ENCODE peak calls at places on chromosomes 4 and X, in nine cellular contexts. C is tibial nerve, U is cardiac muscle cell, L is hepatocyte, E is PC-3, Q is Peyer's patch, F is iPS DF 6.9, R is left ventricle myocardium inferior, B is A549. M is an unnamed sample.

GRCh38 chrX:40097492-40098263 is at the start of gene BCOR:
- DNase-seq in C (peak; percentile 46), U (peak; percentile 72), L (peak; percentile 89), E (peak; percentile 62), Q (peak; percentile 67), F (no peak), R (peak; percentile 73), B (peak; percentile 34), M (peak; percentile 72)

GRCh38 chrX:22365460-22365859 is 92.7 kb downstream of the CBLL2 start:
- DNase-seq in C (no peak), U (peak; percentile 15), L (no peak), E (peak; percentile 98), Q (no peak), F (no peak), R (no peak), B (no peak), M (no peak)

GRCh38 chrX:21698274-21698673 is 40.1 kb upstream of the KLHL34 start:
- DNase-seq in C (no peak), U (no peak), L (no peak), E (no peak), Q (no peak), F (no peak), R (no peak), B (no peak), M (no peak)

GRCh38 chrX:72498782-72499181 is 73.9 kb downstream of the HDAC8 start:
- DNase-seq in C (no peak), U (peak; percentile 3), L (no peak), E (no peak), Q (no peak), F (no peak), R (no peak), B (no peak), M (no peak)

GRCh38 chr4:145107126-145107525 is 9.0 kb downstream of the ABCE1 start:
- DNase-seq in C (no peak), U (no peak), L (no peak), E (no peak), Q (no peak), F (no peak), R (no peak), B (no peak), M (no peak)

GRCh38 chr4:139913398-139913990 is 240.5 kb downstream of the MAML3 start:
- DNase-seq in C (no peak), U (peak; percentile 73), L (no peak), E (no peak), Q (no peak), F (no peak), R (no peak), B (no peak), M (no peak)

GRCh38 chrX:71815121-71815905 is 52.2 kb downstream of the CXorf49B start:
- DNase-seq in C (no peak), U (no peak), L (no peak), E (no peak), Q (no peak), F (no peak), R (no peak), B (no peak), M (no peak)

GRCh38 chr4:3689006-3689405 is 77.2 kb upstream of the ADRA2C start:
- DNase-seq in C (no peak), U (no peak), L (no peak), E (no peak), Q (no peak), F (no peak), R (no peak), B (no peak), M (no peak)

GRCh38 chrX:122475306-122475705 is 708.8 kb upstream of the GRIA3 start:
- DNase-seq in C (no peak), U (no peak), L (no peak), E (peak; percentile 32), Q (no peak), F (no peak), R (no peak), B (no peak), M (no peak)

GRCh38 chr4:181488926-181489325 is 754.3 kb upstream of the TENM3 start:
- DNase-seq in C (no peak), U (no peak), L (no peak), E (no peak), Q (no peak), F (no peak), R (no peak), B (no peak), M (no peak)

GRCh38 chr4:1202526-1203378 is 30.4 kb upstream of the SPON2 start:
- DNase-seq in C (no peak), U (no peak), L (peak; percentile 3), E (no peak), Q (peak; percentile 14), F (no peak), R (no peak), B (no peak), M (no peak)

GRCh38 chr4:179634862-179635261 is 2192.6 kb upstream of the AGA start:
- DNase-seq in C (no peak), U (no peak), L (no peak), E (no peak), Q (no peak), F (no peak), R (no peak), B (no peak), M (no peak)

GRCh38 chrX:1903380-1903935 is 288.6 kb downstream of the ASMT start:
- DNase-seq in C (no peak), U (no peak), L (peak; percentile 58), E (peak; percentile 95), Q (no peak), F (no peak), R (no peak), B (peak; percentile 76), M (no peak)

GRCh38 chrX:97310373-97310772 is 426.7 kb downstream of the RPA4 start:
- DNase-seq in C (no peak), U (peak; percentile 27), L (no peak), E (peak; percentile 70), Q (no peak), F (peak; percentile 33), R (no peak), B (no peak), M (no peak)
- H3K27ac ChIP-seq in C (no peak overlapping the region), U (peak overlapping the region; percentile 83), L (no peak overlapping the region), E (no peak overlapping the region), Q (no peak overlapping the region), F (no peak overlapping the region), R (no peak overlapping the region), B (no peak overlapping the region), M (no peak overlapping the region)

GRCh38 chrX:81121513-81122363 is 80.0 kb downstream of the HMGN5 start:
- DNase-seq in C (peak; percentile 84), U (peak; percentile 95), L (peak; percentile 90), E (peak; percentile 94), Q (peak; percentile 80), F (peak; percentile 55), R (peak; percentile 89), B (peak; percentile 71), M (peak; percentile 93)

GRCh38 chrX:81120270-81120935 is 81.3 kb downstream of the HMGN5 start:
- DNase-seq in C (no peak), U (no peak), L (no peak), E (no peak), Q (peak; percentile 21), F (no peak), R (no peak), B (no peak), M (no peak)

GRCh38 chrX:81120936-81121351 is 80.8 kb downstream of the HMGN5 start:
- DNase-seq in C (peak; percentile 19), U (peak; percentile 58), L (peak; percentile 69), E (peak; percentile 62), Q (peak; percentile 32), F (no peak), R (peak; percentile 16), B (peak; percentile 13), M (peak; percentile 22)
- H3K27ac ChIP-seq in C (peak overlapping the region; percentile 74), U (peak overlapping the region; percentile 61), L (peak overlapping the region; percentile 62), E (no peak overlapping the region), Q (no peak overlapping the region), F (no peak overlapping the region), R (peak overlapping the region; percentile 65), B (no peak overlapping the region), M (peak overlapping the region; percentile 76)

GRCh38 chrX:16662402-16662801 is 12.4 kb downstream of the S100G start:
- DNase-seq in C (no peak), U (no peak), L (no peak), E (peak; percentile 44), Q (no peak), F (no peak), R (no peak), B (no peak), M (no peak)

GRCh38 chrX:16665089-16665488 is 15.1 kb downstream of the S100G start:
- DNase-seq in C (no peak), U (peak; percentile 53), L (no peak), E (no peak), Q (no peak), F (no peak), R (no peak), B (no peak), M (no peak)

GRCh38 chrX:16664059-16664458 is 14.1 kb downstream of the S100G start:
- DNase-seq in C (no peak), U (no peak), L (no peak), E (peak; percentile 60), Q (no peak), F (no peak), R (no peak), B (no peak), M (no peak)

GRCh38 chrX:16664626-16665025 is 14.7 kb downstream of the S100G start:
- DNase-seq in C (no peak), U (no peak), L (no peak), E (peak; percentile 33), Q (no peak), F (no peak), R (no peak), B (no peak), M (no peak)

DNA sequence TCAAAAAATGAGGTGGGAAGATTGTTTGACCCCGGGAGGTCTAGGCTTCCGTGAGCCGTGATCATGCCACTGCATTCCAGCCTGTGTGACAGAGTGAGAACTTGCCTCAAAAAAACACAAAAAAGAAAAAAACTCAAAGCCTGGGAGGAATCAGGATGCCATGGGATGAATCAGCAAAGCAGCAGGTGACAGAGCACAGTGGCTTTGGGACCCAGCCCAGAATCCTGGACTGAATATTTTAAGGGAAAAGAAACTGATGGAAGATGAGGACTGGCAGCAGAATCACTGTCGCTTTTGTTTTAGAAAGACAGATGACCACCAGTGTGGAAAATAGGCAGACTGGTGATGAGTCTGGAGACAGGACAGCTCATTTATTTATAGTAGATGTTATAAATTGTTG is 16.6 kb downstream of the S100G start:
- DNase-seq in C (no peak), U (no peak), L (no peak), E (peak; percentile 42), Q (no peak), F (no peak), R (no peak), B (no peak), M (no peak)
- H3K27ac ChIP-seq in C (no peak overlapping the region), U (no peak overlapping the region), L (no peak overlapping the region), E (peak overlapping the region; percentile 57), Q (no peak overlapping the region), F (no peak overlapping the region), R (no peak overlapping the region), B (no peak overlapping the region), M (no peak overlapping the region)

GRCh38 chr4:94676910-94677309 is 80.8 kb upstream of the BMPR1B start:
- DNase-seq in C (no peak), U (peak; percentile 29), L (peak; percentile 10), E (no peak), Q (no peak), F (no peak), R (no peak), B (no peak), M (no peak)

GRCh38 chr4:94686086-94686485 is 71.7 kb upstream of the BMPR1B start:
- DNase-seq in C (no peak), U (no peak), L (no peak), E (no peak), Q (no peak), F (no peak), R (no peak), B (no peak), M (no peak)

GRCh38 chr4:94678896-94679295 is 78.9 kb upstream of the BMPR1B start:
- DNase-seq in C (no peak), U (no peak), L (no peak), E (peak; percentile 46), Q (no peak), F (no peak), R (no peak), B (no peak), M (no peak)

GRCh38 chr4:94680131-94680862 is 77.5 kb upstream of the BMPR1B start:
- DNase-seq in C (no peak), U (no peak), L (no peak), E (no peak), Q (no peak), F (no peak), R (no peak), B (no peak), M (no peak)
- H3K27ac ChIP-seq in C (no peak overlapping the region), U (no peak overlapping the region), L (peak overlapping the region; percentile 15), E (no peak overlapping the region), Q (no peak overlapping the region), F (no peak overlapping the region), R (no peak overlapping the region), B (no peak overlapping the region), M (no peak overlapping the region)

M was measured in uterus.